ENCODE peak calls at places on chromosomes 2 and 18, in seven cellular contexts. A, V, T, Z, Y, N and I are unnamed samples.

GRCh38 chr2:42858140-42859005 is 66.0 kb upstream of the HAAO start:
- DNase-seq in Y (no peak), N (no peak), T (peak), Z (no peak), V (no peak), A (no peak), I (no peak)

GRCh38 chr2:64770137-64770780 is 116.5 kb upstream of the SERTAD2 start:
- DNase-seq in T (no peak), A (no peak), N (no peak), Z (no peak), Y (no peak), V (no peak), I (no peak)

GRCh38 chr18:36015629-36016028 is 43.1 kb downstream of the RMP24 start:
- DNase-seq in A (peak), Y (no peak), T (no peak), V (no peak), Z (peak), N (no peak), I (peak)

GRCh38 chr18:63773616-63774015 is 1.6 kb upstream of the SERPINB7 start:
- DNase-seq in Z (no peak), Y (no peak), V (no peak), N (no peak), T (no peak), A (no peak), I (no peak)

GRCh38 chr2:45205985-45206384 is 196.7 kb upstream of the SIX2 start:
- DNase-seq in T (no peak), V (no peak), Y (no peak), A (no peak), N (no peak), Z (no peak), I (no peak)

GRCh38 chr18:73235491-73235890 is 367.7 kb upstream of the NETO1 start:
- DNase-seq in T (no peak), V (no peak), Y (no peak), Z (peak), A (no peak), N (peak), I (no peak)

GRCh38 chr2:208042041-208042440 is 16.7 kb upstream of the PLEKHM3 start:
- DNase-seq in V (no peak), N (no peak), A (no peak), Z (no peak), T (no peak), Y (no peak), I (no peak)

GRCh38 chr2:236236559-236237450 is 27.4 kb downstream of the ASB18 start:
- DNase-seq in N (no peak), T (no peak), V (no peak), Z (no peak), A (no peak), Y (no peak), I (no peak)

GRCh38 chr2:188937228-188938220 is 36.6 kb upstream of the COL3A1 start:
- DNase-seq in A (no peak), Z (no peak), V (no peak), Y (peak), N (no peak), T (no peak), I (no peak)

GRCh38 chr2:160647967-160648685 is 154.5 kb upstream of the RBMS1 start:
- DNase-seq in V (no peak), N (no peak), Y (no peak), T (no peak), A (no peak), Z (no peak), I (no peak)

GRCh38 chr2:106057206-106057605 is 136.9 kb downstream of the UXS1 start:
- DNase-seq in A (no peak), T (no peak), Z (no peak), N (no peak), Y (no peak), V (peak), I (no peak)

GRCh38 chr2:112159454-112159921 is 21.3 kb downstream of the FBLN7 start:
- DNase-seq in T (peak), N (no peak), Z (no peak), Y (no peak), A (peak), V (no peak), I (no peak)

GRCh38 chr2:147554708-147555107 is 290.1 kb upstream of the ACVR2A start:
- DNase-seq in A (no peak), Z (no peak), N (no peak), V (no peak), Y (no peak), T (peak), I (no peak)

GRCh38 chr2:169119117-169119770 is 49.9 kb downstream of the DHRS9 start:
- DNase-seq in A (no peak), V (no peak), T (no peak), N (no peak), Y (no peak), Z (no peak), I (no peak)

GRCh38 chr18:66495844-66496243 is 108.0 kb downstream of the CDH19 start:
- DNase-seq in Y (no peak), Z (no peak), T (no peak), V (no peak), A (no peak), N (peak), I (no peak)

GRCh38 chr2:228720895-228721294 is 539.4 kb upstream of the SPHKAP start:
- DNase-seq in Y (no peak), A (no peak), Z (no peak), N (no peak), V (no peak), T (no peak), I (no peak)

GRCh38 chr2:240322991-240323390 is 112.5 kb upstream of the GPC1 start:
- DNase-seq in Y (no peak), A (no peak), T (no peak), N (no peak), Z (no peak), V (no peak), I (no peak)

GRCh38 chr18:75500510-75500909 is 73.0 kb upstream of the SMIM21 start:
- DNase-seq in N (no peak), Y (no peak), V (no peak), T (no peak), A (no peak), Z (no peak), I (no peak)

GRCh38 chr18:76772665-76773064 is 49.7 kb upstream of the ZNF236 start:
- DNase-seq in V (no peak), Z (no peak), Y (no peak), A (no peak), T (no peak), N (no peak), I (no peak)

GRCh38 chr2:102206666-102207341 is 20.0 kb downstream of the IL1RL2 start:
- DNase-seq in V (no peak), T (no peak), Z (no peak), N (no peak), Y (no peak), A (no peak), I (no peak)

GRCh38 chr2:136112949-136113766 is 4.8 kb downstream of the CXCR4 start:
- DNase-seq in N (no peak), Y (no peak), A (no peak), V (no peak), Z (no peak), T (no peak), I (no peak)